ENCODE peak calls at places on chromosomes 12 and 14, in four cellular contexts. S is HT1080; U is effector CD8-positive, alpha-beta T cell; G is GM12878. N is an unnamed sample.

GRCh38 chr12:14901228-14901562 is 15.5 kb upstream of the MGP start:
- DNase-seq in S (no peak), U (no peak), G (no peak), N (no peak)

GRCh38 chr12:6222009-6222702 is 22.0 kb downstream of the CD9 start:
- DNase-seq in S (no peak), U (no peak), G (no peak), N (no peak)

GRCh38 chr12:6237830-6238229 is 37.6 kb downstream of the CD9 start:
- DNase-seq in S (no peak), U (no peak), G (no peak), N (no peak)

GRCh38 chr12:29901585-29901984 is 117.8 kb upstream of the TMTC1 start:
- DNase-seq in S (no peak), U (no peak), G (no peak), N (no peak)

GRCh38 chr12:79883216-79883615 is 51.7 kb downstream of the PPP1R12A start:
- DNase-seq in S (peak), U (no peak), G (no peak), N (no peak)

GRCh38 chr12:3036901-3037600 is 40.1 kb upstream of the TSPAN9 start:
- DNase-seq in S (no peak), U (no peak), G (no peak), N (no peak)

GRCh38 chr14:95465358-95465757 is 51.1 kb downstream of the SYNE3 start:
- DNase-seq in S (no peak), U (no peak), G (no peak), N (no peak)

GRCh38 chr14:95258754-95259593 is 60.7 kb downstream of the CLMN start:
- DNase-seq in S (no peak), U (no peak), G (no peak), N (no peak)

GRCh38 chr12:103645202-103645601 is 58.1 kb downstream of the STAB2 start:
- DNase-seq in S (no peak), U (no peak), G (no peak), N (no peak)

GRCh38 chr12:70571705-70572269 is 65.4 kb downstream of the PTPRB start:
- DNase-seq in S (no peak), U (no peak), G (no peak), N (no peak)

GRCh38 chr12:104570174-104570907 is 113.6 kb downstream of the CHST11 start:
- DNase-seq in S (no peak), U (no peak), G (no peak), N (no peak)

GRCh38 chr12:19591951-19592350 is 152.7 kb downstream of the AEBP2 start:
- DNase-seq in S (no peak), U (no peak), G (no peak), N (no peak)

GRCh38 chr12:11959117-11959823 is 111.5 kb upstream of the BCL2L14 start:
- DNase-seq in S (peak), U (no peak), G (no peak), N (no peak)